ENCODE peak calls at places on chromosomes 12 and 14, in four cellular contexts. One of them, this sample, is unnamed.

GRCh38 chr12:109329710-109330109 is 18.0 kb upstream of the MYO1H start:
- DNase-seq in brain microvascular endothelial cell: no peak
- DNase-seq in kidney: no peak
- DNase-seq in OCI-LY7: no peak
- DNase-seq in this sample: no peak

GRCh38 chr14:43005807-43006206 is 1399.1 kb downstream of the LRFN5 start:
- DNase-seq in brain microvascular endothelial cell: no peak
- DNase-seq in kidney: no peak
- DNase-seq in OCI-LY7: no peak
- DNase-seq in this sample: no peak

GRCh38 chr12:2289525-2289924 is 236.7 kb downstream of the CACNA1C start:
- DNase-seq in brain microvascular endothelial cell: no peak
- DNase-seq in kidney: no peak
- DNase-seq in OCI-LY7: no peak
- DNase-seq in this sample: no peak

GRCh38 chr12:58877243-58877743 is 43.0 kb downstream of the LRIG3 start:
- DNase-seq in brain microvascular endothelial cell: peak; percentile 98
- DNase-seq in kidney: no peak
- DNase-seq in OCI-LY7: no peak
- DNase-seq in this sample: no peak

GRCh38 chr12:52573743-52574142 is at the start of gene KRT74:
- DNase-seq in brain microvascular endothelial cell: no peak
- DNase-seq in kidney: no peak
- DNase-seq in OCI-LY7: no peak
- DNase-seq in this sample: no peak

GRCh38 chr14:100592461-100592871 is 5.2 kb upstream of the BEGAIN start:
- DNase-seq in brain microvascular endothelial cell: no peak
- DNase-seq in kidney: peak; percentile 67
- DNase-seq in OCI-LY7: no peak
- DNase-seq in this sample: no peak

GRCh38 chr12:93094988-93095737 is 166.1 kb upstream of the EEA1 start:
- DNase-seq in brain microvascular endothelial cell: no peak
- DNase-seq in kidney: no peak
- DNase-seq in OCI-LY7: peak; percentile 4
- DNase-seq in this sample: peak; percentile 64

GRCh38 chr12:44385964-44386363 is 490.2 kb downstream of the NELL2 start:
- DNase-seq in brain microvascular endothelial cell: no peak
- DNase-seq in kidney: no peak
- DNase-seq in OCI-LY7: no peak
- DNase-seq in this sample: no peak

GRCh38 chr12:47747115-47747514 is 11.6 kb downstream of the RAPGEF3 start:
- DNase-seq in brain microvascular endothelial cell: no peak
- DNase-seq in kidney: no peak
- DNase-seq in OCI-LY7: peak; percentile 80
- DNase-seq in this sample: no peak

GRCh38 chr14:40601063-40601462 is 1005.6 kb upstream of the LRFN5 start:
- DNase-seq in brain microvascular endothelial cell: no peak
- DNase-seq in kidney: no peak
- DNase-seq in OCI-LY7: no peak
- DNase-seq in this sample: no peak

GRCh38 chr12:109308534-109309440 is at the start of gene FOXN4:
- DNase-seq in brain microvascular endothelial cell: no peak
- DNase-seq in kidney: no peak
- DNase-seq in OCI-LY7: peak; percentile 41
- DNase-seq in this sample: no peak

GRCh38 chr14:30869525-30870150 is 4.7 kb upstream of the COCH start:
- DNase-seq in brain microvascular endothelial cell: no peak
- DNase-seq in kidney: no peak
- DNase-seq in OCI-LY7: no peak
- DNase-seq in this sample: no peak

GRCh38 chr12:94147991-94148840 is at the start of gene PLXNC1:
- DNase-seq in brain microvascular endothelial cell: no peak
- DNase-seq in kidney: peak; percentile 87
- DNase-seq in OCI-LY7: peak; percentile 80
- DNase-seq in this sample: peak; percentile 86

GRCh38 chr14:36988989-36989388 is 183.4 kb downstream of the SLC25A21 start:
- DNase-seq in brain microvascular endothelial cell: no peak
- DNase-seq in kidney: no peak
- DNase-seq in OCI-LY7: no peak
- DNase-seq in this sample: no peak

GRCh38 chr12:75933136-75933535 is 98.4 kb downstream of the PHLDA1 start:
- DNase-seq in brain microvascular endothelial cell: peak; percentile 77
- DNase-seq in kidney: no peak
- DNase-seq in OCI-LY7: no peak
- DNase-seq in this sample: no peak

GRCh38 chr12:56517854-56518253 is 3.8 kb upstream of the RBMS2 start:
- DNase-seq in brain microvascular endothelial cell: no peak
- DNase-seq in kidney: no peak
- DNase-seq in OCI-LY7: no peak
- DNase-seq in this sample: no peak

GRCh38 chr12:3145036-3145435 is 67.9 kb downstream of the TSPAN9 start:
- DNase-seq in brain microvascular endothelial cell: no peak
- DNase-seq in kidney: no peak
- DNase-seq in OCI-LY7: no peak
- DNase-seq in this sample: no peak

GRCh38 chr12:125245601-125246345 is 180.5 kb downstream of the AACS start:
- DNase-seq in brain microvascular endothelial cell: no peak
- DNase-seq in kidney: no peak
- DNase-seq in OCI-LY7: no peak
- DNase-seq in this sample: no peak

GRCh38 chr14:76768671-76769500 is 7.6 kb downstream of the VASH1 start:
- DNase-seq in brain microvascular endothelial cell: no peak
- DNase-seq in kidney: peak; percentile 67
- DNase-seq in OCI-LY7: no peak
- DNase-seq in this sample: no peak

GRCh38 chr12:42090899-42091298 is 53.8 kb downstream of the GXYLT1 start:
- DNase-seq in brain microvascular endothelial cell: peak; percentile 60
- DNase-seq in kidney: no peak
- DNase-seq in OCI-LY7: no peak
- DNase-seq in this sample: no peak

GRCh38 chr12:57148469-57149308 is 1.3 kb upstream of the LRP1-AS start:
- DNase-seq in brain microvascular endothelial cell: no peak
- DNase-seq in kidney: peak; percentile 88
- DNase-seq in OCI-LY7: no peak
- DNase-seq in this sample: no peak

GRCh38 chr14:97074860-97075259 is 277.7 kb downstream of the VRK1 start:
- DNase-seq in brain microvascular endothelial cell: no peak
- DNase-seq in kidney: no peak
- DNase-seq in OCI-LY7: no peak
- DNase-seq in this sample: no peak

GRCh38 chr12:2902287-2902880 is 11.7 kb downstream of the TULP3 start:
- DNase-seq in brain microvascular endothelial cell: no peak
- DNase-seq in kidney: no peak
- DNase-seq in OCI-LY7: no peak
- DNase-seq in this sample: no peak

GRCh38 chr12:53749986-53750811 is 1.6 kb downstream of the CISTR start:
- DNase-seq in brain microvascular endothelial cell: no peak
- DNase-seq in kidney: no peak
- DNase-seq in OCI-LY7: peak; percentile 73
- DNase-seq in this sample: no peak

GRCh38 chr12:45200497-45201043 is 15.3 kb upstream of the ANO6 start:
- DNase-seq in brain microvascular endothelial cell: no peak
- DNase-seq in kidney: no peak
- DNase-seq in OCI-LY7: no peak
- DNase-seq in this sample: no peak

GRCh38 chr12:64976131-64976530 is 145.0 kb downstream of the WIF1 start:
- DNase-seq in brain microvascular endothelial cell: no peak
- DNase-seq in kidney: no peak
- DNase-seq in OCI-LY7: no peak
- DNase-seq in this sample: no peak

GRCh38 chr12:53476769-53477209 is 22.5 kb downstream of the MAP3K12 start:
- DNase-seq in brain microvascular endothelial cell: no peak
- DNase-seq in kidney: no peak
- DNase-seq in OCI-LY7: peak; percentile 41
- DNase-seq in this sample: no peak

GRCh38 chr12:50032516-50033316 is 7.4 kb upstream of the RACGAP1 start:
- DNase-seq in brain microvascular endothelial cell: no peak
- DNase-seq in kidney: no peak
- DNase-seq in OCI-LY7: no peak
- DNase-seq in this sample: no peak

GRCh38 chr12:124698211-124698997 is 131.0 kb upstream of the NCOR2 start:
- DNase-seq in brain microvascular endothelial cell: no peak
- DNase-seq in kidney: no peak
- DNase-seq in OCI-LY7: no peak
- DNase-seq in this sample: no peak

GRCh38 chr12:115767921-115768320 is 509.6 kb downstream of the MED13L start:
- DNase-seq in brain microvascular endothelial cell: no peak
- DNase-seq in kidney: no peak
- DNase-seq in OCI-LY7: no peak
- DNase-seq in this sample: no peak

GRCh38 chr12:76984566-76984965 is 80.8 kb downstream of the E2F7 start:
- DNase-seq in brain microvascular endothelial cell: no peak
- DNase-seq in kidney: no peak
- DNase-seq in OCI-LY7: no peak
- DNase-seq in this sample: no peak

GRCh38 chr12:67752226-67752732 is 103.7 kb downstream of the DYRK2 start:
- DNase-seq in brain microvascular endothelial cell: no peak
- DNase-seq in kidney: no peak
- DNase-seq in OCI-LY7: no peak
- DNase-seq in this sample: no peak

GRCh38 chr14:69909831-69910550 is 30.8 kb downstream of the SMOC1 start:
- DNase-seq in brain microvascular endothelial cell: no peak
- DNase-seq in kidney: no peak
- DNase-seq in OCI-LY7: no peak
- DNase-seq in this sample: no peak

GRCh38 chr12:8692573-8692972 is 5.2 kb upstream of the RIMKLB start:
- DNase-seq in brain microvascular endothelial cell: peak; percentile 29
- DNase-seq in kidney: no peak
- DNase-seq in OCI-LY7: peak; percentile 93
- DNase-seq in this sample: no peak

GRCh38 chr14:22040781-22041125 is 367.1 kb upstream of the OR4E1 start:
- DNase-seq in brain microvascular endothelial cell: no peak
- DNase-seq in kidney: no peak
- DNase-seq in OCI-LY7: no peak
- DNase-seq in this sample: no peak

GRCh38 chr12:52496054-52496453 is 3.0 kb upstream of the KRT6A start:
- DNase-seq in brain microvascular endothelial cell: no peak
- DNase-seq in kidney: no peak
- DNase-seq in OCI-LY7: peak; percentile 8
- DNase-seq in this sample: no peak

GRCh38 chr14:77043177-77043983 is 14.9 kb upstream of the IRF2BPL start:
- DNase-seq in brain microvascular endothelial cell: peak; percentile 59
- DNase-seq in kidney: peak; percentile 78
- DNase-seq in OCI-LY7: no peak
- DNase-seq in this sample: peak; percentile 54

GRCh38 chr12:108282160-108282559 is 57.0 kb downstream of the CMKLR1 start:
- DNase-seq in brain microvascular endothelial cell: no peak
- DNase-seq in kidney: no peak
- DNase-seq in OCI-LY7: no peak
- DNase-seq in this sample: no peak

GRCh38 chr12:67483871-67484554 is 164.5 kb upstream of the DYRK2 start:
- DNase-seq in brain microvascular endothelial cell: no peak
- DNase-seq in kidney: no peak
- DNase-seq in OCI-LY7: no peak
- DNase-seq in this sample: peak; percentile 28

GRCh38 chr12:1837541-1838206 is 17.3 kb downstream of the LRTM2 start:
- DNase-seq in brain microvascular endothelial cell: peak; percentile 38
- DNase-seq in kidney: peak; percentile 35
- DNase-seq in OCI-LY7: no peak
- DNase-seq in this sample: no peak

DNA sequence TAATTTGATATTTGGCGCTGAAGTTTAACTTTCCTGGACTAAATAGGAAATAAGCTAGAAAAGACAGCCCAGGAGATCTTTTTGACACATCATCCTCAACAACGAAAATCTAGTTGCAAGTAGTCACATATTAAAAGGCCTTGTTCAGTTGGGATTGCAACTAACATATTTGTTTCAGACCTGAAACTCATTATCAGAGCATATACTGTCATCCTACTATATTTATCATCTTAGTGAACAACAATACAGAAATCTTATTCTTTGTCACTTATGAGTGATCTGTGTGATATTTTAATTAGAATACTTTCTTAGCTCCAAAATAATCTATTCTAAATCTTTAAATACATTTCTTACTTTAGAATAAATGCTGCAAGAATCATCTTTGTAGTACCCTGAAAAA is 72.1 kb downstream of the ELK3 start:
- DNase-seq in brain microvascular endothelial cell: no peak
- DNase-seq in kidney: no peak
- DNase-seq in OCI-LY7: no peak
- DNase-seq in this sample: no peak
- H3K36me3 ChIP-seq in brain microvascular endothelial cell: peaks cover 38% of the 10 kb centered on the region
- H3K36me3 ChIP-seq in kidney: peaks cover 4% of the 10 kb centered on the region
- H3K36me3 ChIP-seq in OCI-LY7: peaks cover 33% of the 10 kb centered on the region
- H3K36me3 ChIP-seq in this sample: peaks cover 7% of the 10 kb centered on the region

GRCh38 chr14:74945261-74945851 is 10.0 kb downstream of the PGF start:
- DNase-seq in brain microvascular endothelial cell: no peak
- DNase-seq in kidney: no peak
- DNase-seq in OCI-LY7: peak; percentile 50
- DNase-seq in this sample: no peak
- TF ChIP-seq CTCF in brain microvascular endothelial cell: peak; percentile 79
- TF ChIP-seq CTCF in kidney: peak; percentile 20
- TF ChIP-seq CTCF in OCI-LY7: peak; percentile 83
- TF ChIP-seq CTCF in this sample: peak; percentile 61

GRCh38 chr12:122137681-122138080 is 36.3 kb downstream of the IL31 start:
- DNase-seq in brain microvascular endothelial cell: no peak
- DNase-seq in kidney: no peak
- DNase-seq in OCI-LY7: no peak
- DNase-seq in this sample: no peak
- H3K36me3 ChIP-seq in brain microvascular endothelial cell: peaks cover 83% of the 10 kb centered on the region
- H3K36me3 ChIP-seq in kidney: peaks cover 30% of the 10 kb centered on the region
- H3K36me3 ChIP-seq in OCI-LY7: peaks cover 30% of the 10 kb centered on the region
- H3K36me3 ChIP-seq in this sample: peaks cover 3% of the 10 kb centered on the region

GRCh38 chr12:120584343-120585149 is 3.3 kb upstream of the POP5 start:
- DNase-seq in brain microvascular endothelial cell: no peak
- DNase-seq in kidney: peak; percentile 88
- DNase-seq in OCI-LY7: peak; percentile 57
- DNase-seq in this sample: peak; percentile 70
- TF ChIP-seq CTCF in brain microvascular endothelial cell: peak; percentile 46
- TF ChIP-seq CTCF in kidney: peak; percentile 12
- TF ChIP-seq CTCF in OCI-LY7: peak; percentile 53
- TF ChIP-seq CTCF in this sample: peak; percentile 34